ENCODE peak calls at places on chromosomes 6 and 20, in four cellular contexts. One of them, this sample, is unnamed.
A peak's percentile ranks its signal among the peaks of the same experiment; 100 is the strongest.

GRCh38 chr6:149166747-149167146 is 150.8 kb upstream of the TAB2 start:
- DNase-seq in effector memory CD8-positive, alpha-beta T cell: no peak
- DNase-seq in cardiac fibroblast: peak; percentile 29
- DNase-seq in immature natural killer cell: no peak
- DNase-seq in this sample: no peak

GRCh38 chr20:49284818-49285217 is 7.0 kb upstream of the ZNFX1 start:
- DNase-seq in immature natural killer cell: no peak
- DNase-seq in effector memory CD8-positive, alpha-beta T cell: no peak
- DNase-seq in cardiac fibroblast: no peak
- DNase-seq in this sample: no peak

GRCh38 chr6:9535106-9535505 is 879.8 kb downstream of the TFAP2A start:
- DNase-seq in cardiac fibroblast: no peak
- DNase-seq in effector memory CD8-positive, alpha-beta T cell: no peak
- DNase-seq in immature natural killer cell: no peak
- DNase-seq in this sample: no peak

GRCh38 chr20:31497838-31498540 is 16.3 kb upstream of the HM13 start:
- DNase-seq in cardiac fibroblast: peak; percentile 89
- DNase-seq in immature natural killer cell: no peak
- DNase-seq in effector memory CD8-positive, alpha-beta T cell: no peak
- DNase-seq in this sample: no peak

GRCh38 chr6:124793406-124793805 is 168.8 kb upstream of the RNF217 start:
- DNase-seq in immature natural killer cell: no peak
- DNase-seq in effector memory CD8-positive, alpha-beta T cell: no peak
- DNase-seq in cardiac fibroblast: no peak
- DNase-seq in this sample: no peak

GRCh38 chr20:25487306-25487705 is 79.8 kb downstream of the GINS1 start:
- DNase-seq in cardiac fibroblast: no peak
- DNase-seq in immature natural killer cell: no peak
- DNase-seq in effector memory CD8-positive, alpha-beta T cell: no peak
- DNase-seq in this sample: no peak

GRCh38 chr6:106145741-106146227 is 59.6 kb downstream of the PRDM1 start:
- DNase-seq in immature natural killer cell: no peak
- DNase-seq in cardiac fibroblast: no peak
- DNase-seq in effector memory CD8-positive, alpha-beta T cell: no peak
- DNase-seq in this sample: no peak

GRCh38 chr20:7155282-7155681 is 387.8 kb downstream of the BMP2 start:
- DNase-seq in immature natural killer cell: no peak
- DNase-seq in effector memory CD8-positive, alpha-beta T cell: no peak
- DNase-seq in cardiac fibroblast: no peak
- DNase-seq in this sample: no peak

GRCh38 chr20:44211177-44212039 is 837 bp upstream of the OSER1 start:
- DNase-seq in effector memory CD8-positive, alpha-beta T cell: no peak
- DNase-seq in immature natural killer cell: no peak
- DNase-seq in cardiac fibroblast: peak; percentile 59
- DNase-seq in this sample: no peak

GRCh38 chr6:159981171-159981571 is 12.3 kb downstream of the IGF2R start:
- DNase-seq in immature natural killer cell: no peak
- DNase-seq in effector memory CD8-positive, alpha-beta T cell: no peak
- DNase-seq in cardiac fibroblast: no peak
- DNase-seq in this sample: no peak

GRCh38 chr20:52649727-52650126 is 322.4 kb upstream of the TSHZ2 start:
- DNase-seq in effector memory CD8-positive, alpha-beta T cell: no peak
- DNase-seq in immature natural killer cell: no peak
- DNase-seq in cardiac fibroblast: no peak
- DNase-seq in this sample: no peak

GRCh38 chr6:73985891-73986290 is 289.9 kb downstream of the CD109 start:
- DNase-seq in effector memory CD8-positive, alpha-beta T cell: no peak
- DNase-seq in immature natural killer cell: no peak
- DNase-seq in cardiac fibroblast: peak; percentile 23
- DNase-seq in this sample: no peak

GRCh38 chr20:59765599-59766177 is 161.3 kb downstream of the PHACTR3 start:
- DNase-seq in immature natural killer cell: no peak
- DNase-seq in effector memory CD8-positive, alpha-beta T cell: no peak
- DNase-seq in cardiac fibroblast: no peak
- DNase-seq in this sample: no peak

GRCh38 chr20:10402938-10403593 is 31.0 kb downstream of the MKKS start:
- DNase-seq in cardiac fibroblast: no peak
- DNase-seq in effector memory CD8-positive, alpha-beta T cell: no peak
- DNase-seq in immature natural killer cell: no peak
- DNase-seq in this sample: no peak

GRCh38 chr20:63076421-63076820 is 69.7 kb upstream of the BHLHE23 start:
- DNase-seq in immature natural killer cell: no peak
- DNase-seq in cardiac fibroblast: no peak
- DNase-seq in effector memory CD8-positive, alpha-beta T cell: no peak
- DNase-seq in this sample: no peak

GRCh38 chr6:2851727-2852513 is 10.3 kb upstream of the SERPINB1 start:
- DNase-seq in immature natural killer cell: no peak
- DNase-seq in cardiac fibroblast: no peak
- DNase-seq in effector memory CD8-positive, alpha-beta T cell: no peak
- DNase-seq in this sample: no peak

GRCh38 chr6:136863752-136864151 is 41.4 kb downstream of the PEX7 start:
- DNase-seq in immature natural killer cell: no peak
- DNase-seq in cardiac fibroblast: no peak
- DNase-seq in effector memory CD8-positive, alpha-beta T cell: no peak
- DNase-seq in this sample: no peak

GRCh38 chr6:127933137-127933536 is 32.3 kb upstream of the THEMIS start:
- DNase-seq in effector memory CD8-positive, alpha-beta T cell: no peak
- DNase-seq in immature natural killer cell: no peak
- DNase-seq in cardiac fibroblast: no peak
- DNase-seq in this sample: no peak

This sample was measured in omental fat pad.